ENCODE peak calls at places on chromosomes 2 and 18, in six cellular contexts. B is AG04450, K is pancreas, M is HFF-Myc, D is astrocyte of the cerebellum, C is A549. V is an unnamed sample.

GRCh38 chr18:21117385-21118135 is 5.9 kb upstream of the ROCK1 start:
- DNase-seq in M (peak; percentile 77), K (no peak), C (no peak), D (peak; percentile 46), B (peak; percentile 70), V (peak; percentile 78)

GRCh38 chr2:231710751-231711676 is 2.7 kb downstream of the PTMA start:
- DNase-seq in C (no peak), K (no peak), B (no peak), D (no peak), M (no peak), V (no peak)

GRCh38 chr2:201144101-201145051 is 28.4 kb downstream of the CFLAR start:
- DNase-seq in C (no peak), B (no peak), D (no peak), K (no peak), M (no peak), V (no peak)

GRCh38 chr18:74064510-74064909 is 83.1 kb downstream of the FBXO15 start:
- DNase-seq in M (no peak), K (no peak), D (no peak), B (no peak), C (no peak), V (no peak)

GRCh38 chr18:26103579-26103978 is 13.2 kb upstream of the SS18 start:
- DNase-seq in C (no peak), D (no peak), M (no peak), K (peak; percentile 38), B (no peak), V (no peak)

GRCh38 chr18:64679121-64679520 is 530.2 kb upstream of the LINC00305 start:
- DNase-seq in K (no peak), M (no peak), D (no peak), B (no peak), C (no peak), V (no peak)

GRCh38 chr2:135530313-135531230 is at the start of gene ZRANB3:
- DNase-seq in D (peak; percentile 97), K (peak; percentile 96), C (peak; percentile 92), B (peak; percentile 92), M (peak; percentile 98), V (peak; percentile 91)

GRCh38 chr2:65856423-65856822 is 424.0 kb upstream of the SPRED2 start:
- DNase-seq in D (no peak), C (no peak), K (no peak), B (no peak), M (no peak), V (no peak)

GRCh38 chr2:62197609-62198236 is 1.8 kb downstream of the B3GNT2 start:
- DNase-seq in B (no peak), C (peak; percentile 41), D (no peak), M (no peak), K (peak; percentile 44), V (no peak)

GRCh38 chr2:139885921-139886498 is 1105.8 kb upstream of the NXPH2 start:
- DNase-seq in K (no peak), D (no peak), B (no peak), M (no peak), C (no peak), V (no peak)

GRCh38 chr2:44936275-44936674 is 5.2 kb upstream of the SIX3 start:
- DNase-seq in K (no peak), C (no peak), D (no peak), B (no peak), M (no peak), V (no peak)

GRCh38 chr2:175203621-175204496 is 22.3 kb upstream of the ATP5MC3 start:
- DNase-seq in D (no peak), B (peak; percentile 24), K (peak; percentile 70), C (peak; percentile 21), M (no peak), V (no peak)

GRCh38 chr2:177275041-177275440 is 10.5 kb upstream of the NFE2L2 start:
- DNase-seq in D (peak; percentile 67), M (no peak), B (peak; percentile 77), K (no peak), C (no peak), V (peak; percentile 78)

GRCh38 chr2:181281206-181281832 is 175.9 kb upstream of the ITGA4 start:
- DNase-seq in C (no peak), D (peak; percentile 6), M (no peak), K (no peak), B (no peak), V (no peak)

GRCh38 chr2:169507698-169508097 is 1.8 kb upstream of the KLHL41 start:
- DNase-seq in K (no peak), C (peak; percentile 63), D (no peak), B (no peak), M (peak; percentile 16), V (no peak)

GRCh38 chr18:76565238-76566173 is 70.5 kb upstream of the ZNF516 start:
- DNase-seq in M (peak; percentile 83), C (no peak), D (peak; percentile 84), K (peak; percentile 65), B (peak; percentile 87), V (peak; percentile 91)
- H3K4me3 ChIP-seq in M (peak overlapping the region; percentile 30), C (no peak overlapping the region), D (no peak overlapping the region), K (peak overlapping the region; percentile 22), B (peak overlapping the region; percentile 67), V (peak overlapping the region; percentile 27)

DNA sequence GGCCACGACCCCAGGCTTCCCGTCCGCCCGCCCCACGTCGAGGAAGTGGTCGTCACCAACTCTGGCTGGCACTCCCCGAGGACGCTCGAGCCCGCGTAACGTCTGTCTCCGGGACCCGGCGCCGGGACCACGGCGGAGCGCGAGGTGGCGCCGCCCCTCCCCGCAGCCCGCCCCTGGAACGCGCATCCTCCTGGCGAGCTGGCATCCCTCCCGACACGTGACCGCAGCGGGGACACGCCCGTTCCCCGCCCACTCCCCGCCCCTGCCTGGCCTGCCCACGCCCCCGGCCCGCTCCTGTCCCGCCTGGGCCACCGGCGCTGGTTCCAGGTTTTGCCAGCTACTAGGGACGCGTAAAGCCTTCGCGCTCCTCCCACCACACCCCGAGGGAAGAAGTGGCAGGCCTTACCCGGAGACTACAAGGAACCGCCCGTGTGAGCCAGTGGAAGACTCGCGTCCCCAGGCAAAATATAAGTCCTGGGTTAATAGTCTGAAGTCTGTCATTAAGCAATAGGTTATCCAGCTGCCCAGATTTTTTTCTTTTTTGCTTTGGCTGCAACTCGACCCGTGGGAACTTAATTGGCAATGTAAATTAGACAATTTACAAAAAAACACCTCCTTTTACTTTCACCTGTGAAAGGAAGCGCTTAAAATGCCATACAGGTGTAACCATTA is at the start of gene OSBPL1A:
- DNase-seq in B (peak; percentile 59), D (peak; percentile 65), M (peak; percentile 84), K (peak; percentile 96), C (peak; percentile 69), V (peak; percentile 56)
- TF ChIP-seq CTCF in B (no peak), D (no peak), M (no peak), K (no peak), C (no peak), V (no peak)

DNA sequence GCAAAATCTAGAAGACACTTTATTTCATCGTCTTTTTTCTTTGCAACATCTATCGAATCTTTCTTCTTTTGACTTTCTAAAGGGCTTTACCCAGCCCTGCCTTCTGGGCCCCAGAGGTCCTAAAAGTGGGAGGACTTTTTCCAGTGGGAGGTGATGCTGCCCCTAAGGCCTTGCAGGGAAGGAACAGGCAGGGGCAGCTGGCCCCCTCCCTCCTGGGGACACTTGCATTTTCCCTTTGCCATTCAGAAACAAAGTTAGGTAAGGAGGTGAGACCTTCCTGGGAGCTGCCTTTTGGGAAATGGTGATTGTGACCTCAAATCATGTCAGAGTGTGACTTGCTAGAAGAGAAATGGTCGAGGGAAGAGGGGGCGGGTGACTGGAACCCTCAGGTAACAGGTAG is 132.7 kb downstream of the GLI2 start:
- DNase-seq in B (no peak), D (no peak), C (no peak), K (no peak), M (no peak), V (no peak)
- H3K4me3 ChIP-seq in B (peak overlapping the region; percentile 3), D (no peak overlapping the region), C (no peak overlapping the region), K (no peak overlapping the region), M (no peak overlapping the region), V (peak overlapping the region; percentile 53)

GRCh38 chr2:204871246-204871953 is 326.1 kb downstream of the PARD3B start:
- DNase-seq in M (peak; percentile 24), K (no peak), B (peak; percentile 18), D (peak; percentile 38), C (peak; percentile 3), V (peak; percentile 44)
- TF ChIP-seq CTCF in M (peak; percentile 19), K (no peak), B (peak; percentile 55), D (peak; percentile 30), C (peak; percentile 67), V (peak; percentile 52)

DNA sequence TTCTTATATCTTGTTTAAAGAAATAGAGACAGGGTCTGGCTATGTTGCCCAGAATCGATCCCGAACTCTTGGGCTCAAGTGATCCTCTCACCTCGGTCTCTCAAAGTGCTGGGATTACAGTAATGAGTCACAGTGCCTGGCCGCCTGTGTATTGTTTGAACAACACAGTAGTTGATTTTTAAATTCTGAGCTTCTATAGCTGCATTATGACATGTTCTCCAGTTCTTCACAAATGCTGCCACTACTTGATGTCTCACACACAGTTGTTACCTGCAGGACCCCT is 7.7 kb upstream of the RHOB start:
- DNase-seq in M (no peak), D (no peak), B (no peak), C (no peak), K (peak; percentile 53), V (no peak)
- H3K4me3 ChIP-seq in M (no peak overlapping the region), D (no peak overlapping the region), B (no peak overlapping the region), C (peak overlapping the region; percentile 35), K (peak overlapping the region; percentile 17), V (no peak overlapping the region)

DNA sequence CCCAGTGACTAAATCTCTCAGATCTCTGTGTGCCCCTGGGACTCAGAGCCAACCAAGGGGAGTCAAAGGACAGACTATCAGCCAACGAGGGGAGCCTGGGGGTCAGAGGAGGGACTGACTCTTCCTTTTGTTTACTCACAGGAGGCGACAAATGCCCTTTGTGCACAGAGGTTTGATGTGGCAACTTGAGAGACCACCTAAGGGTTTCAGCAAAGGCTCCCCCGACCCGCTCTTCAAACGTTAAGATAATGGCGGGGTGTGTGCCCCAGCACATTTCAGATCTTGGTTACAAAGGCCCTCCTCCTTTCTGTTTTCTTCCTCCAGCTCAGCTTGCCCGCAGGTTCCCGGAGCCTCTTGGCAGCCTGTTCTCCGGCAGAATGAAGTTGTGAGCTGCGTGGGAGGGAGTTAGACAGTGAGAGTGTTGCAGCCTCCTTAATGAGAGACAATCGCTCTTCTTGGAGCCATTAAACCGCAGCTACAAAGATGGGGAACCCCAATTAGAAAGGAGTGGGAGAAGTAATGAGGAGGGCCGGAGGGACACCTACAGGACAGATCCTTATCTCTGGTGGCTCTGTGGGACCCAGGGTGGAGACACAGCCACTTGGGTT is 76.2 kb downstream of the KIAA2012 start:
- DNase-seq in K (no peak), C (no peak), D (no peak), B (no peak), M (no peak), V (no peak)
- TF ChIP-seq CTCF in K (no peak), C (no peak), D (no peak), B (no peak), M (no peak), V (peak; percentile 8)

GRCh38 chr2:120133572-120134244 is 89.5 kb downstream of the TMEM185B start:
- DNase-seq in K (no peak), M (no peak), D (no peak), B (no peak), C (no peak), V (no peak)

GRCh38 chr2:120134263-120134662 is 88.9 kb downstream of the TMEM185B start:
- DNase-seq in K (no peak), M (peak; percentile 10), B (peak; percentile 88), C (peak; percentile 27), D (peak; percentile 97), V (peak; percentile 52)

GRCh38 chr2:120132190-120132589 is 91.0 kb downstream of the TMEM185B start:
- DNase-seq in C (no peak), M (no peak), D (peak; percentile 47), B (no peak), K (no peak), V (no peak)

GRCh38 chr2:120132691-120133090 is 90.5 kb downstream of the TMEM185B start:
- DNase-seq in B (no peak), D (no peak), M (no peak), C (no peak), K (no peak), V (no peak)
- H3K4me3 ChIP-seq in B (no peak overlapping the region), D (no peak overlapping the region), M (no peak overlapping the region), C (no peak overlapping the region), K (no peak overlapping the region), V (no peak overlapping the region)

GRCh38 chr2:75319951-75320350 is 120.6 kb upstream of the TACR1 start:
- DNase-seq in K (no peak), M (no peak), B (no peak), C (no peak), D (no peak), V (no peak)
- TF ChIP-seq CTCF in K (no peak), M (no peak), B (no peak), C (no peak), D (no peak), V (no peak)

V was measured in AG09309.